ENCODE peak calls at places on chromosome 10, in nine cellular contexts. N, F, I, Q, J, Z, R, T and M are unnamed samples.

GRCh38 chr10:79079074-79079397 is 10.3 kb downstream of the ZMIZ1 start:
- DNase-seq in N (no peak), F (no peak), I (no peak), Q (no peak), J (no peak), Z (no peak), R (no peak), T (no peak), M (no peak)

GRCh38 chr10:23172429-23172828 is 19.7 kb upstream of the PTF1A start:
- DNase-seq in N (no peak), F (no peak), I (no peak), Q (no peak), J (no peak), Z (no peak), R (peak), T (no peak), M (no peak)

GRCh38 chr10:789831-790701 is 100.6 kb upstream of the DIP2C start:
- DNase-seq in N (no peak), F (no peak), I (peak), Q (no peak), J (peak), Z (peak), R (no peak), T (no peak), M (peak)

GRCh38 chr10:58642283-58642682 is 129.6 kb downstream of the BICC1 start:
- DNase-seq in N (no peak), F (no peak), I (no peak), Q (no peak), J (no peak), Z (no peak), R (no peak), T (peak), M (no peak)

GRCh38 chr10:72011976-72012512 is 47.8 kb downstream of the CHST3 start:
- DNase-seq in N (no peak), F (no peak), I (no peak), Q (no peak), J (no peak), Z (no peak), R (no peak), T (no peak), M (no peak)

GRCh38 chr10:14573666-14574261 is 200.9 kb downstream of the FAM107B start:
- DNase-seq in N (no peak), F (no peak), I (no peak), Q (no peak), J (no peak), Z (no peak), R (no peak), T (peak), M (no peak)

GRCh38 chr10:75530337-75530736 is 98.9 kb downstream of the LRMDA start:
- DNase-seq in N (no peak), F (no peak), I (no peak), Q (no peak), J (no peak), Z (no peak), R (no peak), T (peak), M (no peak)

GRCh38 chr10:103849880-103850571 is 5.3 kb downstream of the SH3PXD2A start:
- DNase-seq in N (no peak), F (peak), I (peak), Q (no peak), J (peak), Z (no peak), R (no peak), T (peak), M (no peak)

GRCh38 chr10:43710772-43711471 is 62.2 kb upstream of the ZNF32 start:
- DNase-seq in N (no peak), F (no peak), I (no peak), Q (no peak), J (no peak), Z (no peak), R (no peak), T (no peak), M (peak)

GRCh38 chr10:55989188-55989587 is 371.9 kb downstream of the ZWINT start:
- DNase-seq in N (no peak), F (no peak), I (no peak), Q (no peak), J (no peak), Z (no peak), R (no peak), T (no peak), M (no peak)

GRCh38 chr10:14102056-14102455 is 228.7 kb downstream of the FRMD4A start:
- DNase-seq in N (no peak), F (no peak), I (no peak), Q (no peak), J (no peak), Z (peak), R (peak), T (peak), M (peak)

GRCh38 chr10:49649294-49649693 is 30.2 kb upstream of the C10orf53 start:
- DNase-seq in N (no peak), F (no peak), I (no peak), Q (peak), J (no peak), Z (peak), R (peak), T (no peak), M (no peak)

GRCh38 chr10:75544381-75544780 is 113.0 kb downstream of the LRMDA start:
- DNase-seq in N (no peak), F (no peak), I (no peak), Q (peak), J (no peak), Z (no peak), R (no peak), T (peak), M (no peak)

GRCh38 chr10:95873139-95873538 is 34.6 kb upstream of the CC2D2B start:
- DNase-seq in N (no peak), F (no peak), I (no peak), Q (no peak), J (no peak), Z (no peak), R (no peak), T (no peak), M (no peak)

GRCh38 chr10:46079831-46080585 is 33.9 kb upstream of the MSMB start:
- DNase-seq in N (no peak), F (no peak), I (no peak), Q (no peak), J (no peak), Z (no peak), R (no peak), T (no peak), M (peak)

GRCh38 chr10:71748671-71749191 is 24.6 kb downstream of the VSIR start:
- DNase-seq in N (peak), F (no peak), I (peak), Q (peak), J (peak), Z (no peak), R (no peak), T (no peak), M (no peak)

GRCh38 chr10:90167174-90168064 is 466.0 kb downstream of the KIF20B start:
- DNase-seq in N (no peak), F (peak), I (no peak), Q (peak), J (no peak), Z (no peak), R (no peak), T (peak), M (no peak)

GRCh38 chr10:45380903-45381610 is 7.0 kb downstream of the ALOX5 start:
- DNase-seq in N (no peak), F (no peak), I (no peak), Q (no peak), J (peak), Z (no peak), R (no peak), T (no peak), M (no peak)

GRCh38 chr10:89440262-89440661 is 25.9 kb downstream of the IFIT5 start:
- DNase-seq in N (no peak), F (no peak), I (no peak), Q (no peak), J (peak), Z (no peak), R (no peak), T (peak), M (no peak)

GRCh38 chr10:122068844-122069243 is 79.9 kb downstream of the TACC2 start:
- DNase-seq in N (no peak), F (no peak), I (no peak), Q (no peak), J (no peak), Z (no peak), R (no peak), T (no peak), M (no peak)

GRCh38 chr10:60575105-60575504 is 185.4 kb upstream of the ANK3 start:
- DNase-seq in N (no peak), F (no peak), I (no peak), Q (no peak), J (no peak), Z (no peak), R (no peak), T (no peak), M (no peak)

GRCh38 chr10:128210215-128211063 is 84.2 kb upstream of the MKI67 start:
- DNase-seq in N (peak), F (no peak), I (peak), Q (peak), J (peak), Z (peak), R (peak), T (peak), M (no peak)

GRCh38 chr10:109912335-109913282 is 10.7 kb downstream of the XPNPEP1 start:
- DNase-seq in N (no peak), F (no peak), I (no peak), Q (peak), J (no peak), Z (no peak), R (no peak), T (peak), M (no peak)

GRCh38 chr10:129038490-129039011 is 428.5 kb upstream of the MGMT start:
- DNase-seq in N (no peak), F (no peak), I (no peak), Q (no peak), J (no peak), Z (no peak), R (no peak), T (no peak), M (no peak)

GRCh38 chr10:21479553-21480315 is 45.7 kb downstream of the SKIDA1 start:
- DNase-seq in N (no peak), F (no peak), I (no peak), Q (no peak), J (no peak), Z (no peak), R (no peak), T (no peak), M (peak)

GRCh38 chr10:70477661-70478162 is 855 bp upstream of the PALD1 start:
- DNase-seq in N (peak), F (no peak), I (no peak), Q (peak), J (peak), Z (peak), R (peak), T (no peak), M (no peak)

DNA sequence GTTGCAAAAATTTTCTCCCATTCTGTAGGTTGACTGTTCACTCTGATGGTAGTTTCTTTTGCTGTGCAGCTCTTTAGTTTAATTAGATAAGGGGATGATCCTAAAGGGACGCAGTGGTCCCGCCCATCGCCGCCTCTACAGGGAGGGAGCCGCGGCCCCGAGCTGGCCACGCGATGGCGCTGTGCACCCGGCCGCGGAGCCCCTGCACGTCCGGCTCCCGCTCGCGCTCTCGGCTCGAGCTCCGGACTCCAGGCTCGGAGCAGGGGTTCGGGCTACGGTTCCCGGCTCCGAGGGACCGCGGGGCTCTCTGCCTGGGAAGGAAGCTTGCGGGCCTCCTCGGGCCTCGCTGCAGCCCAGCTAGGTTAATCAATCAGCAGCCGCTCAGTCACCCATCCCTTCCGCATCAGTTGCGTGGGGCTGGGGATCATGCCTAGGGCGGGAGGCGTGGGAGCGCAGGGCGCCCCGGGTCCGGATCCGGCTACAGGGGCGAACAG is 97.8 kb downstream of the WDR11 start:
- DNase-seq in N (peak), F (no peak), I (peak), Q (peak), J (peak), Z (peak), R (peak), T (peak), M (no peak)
- H3K4me3 ChIP-seq in N (peak), F (peak), I (peak), Q (no peak), J (peak), Z (peak), R (peak), T (peak), M (peak)

GRCh38 chr10:126931548-126931947 is 26.3 kb downstream of the DOCK1 start:
- DNase-seq in N (no peak), F (no peak), I (no peak), Q (no peak), J (no peak), Z (no peak), R (no peak), T (no peak), M (no peak)
- H3K4me3 ChIP-seq in N (no peak), F (no peak), I (peak), Q (no peak), J (peak), Z (no peak), R (no peak), T (no peak), M (no peak)

GRCh38 chr10:132766291-132766690 is 19.7 kb downstream of the NKX6-2 start:
- DNase-seq in N (no peak), F (no peak), I (no peak), Q (no peak), J (no peak), Z (no peak), R (no peak), T (no peak), M (no peak)
- H3K4me3 ChIP-seq in N (no peak), F (no peak), I (no peak), Q (no peak), J (no peak), Z (no peak), R (no peak), T (no peak), M (no peak)

GRCh38 chr10:93917814-93918213 is 24.0 kb downstream of the SLC35G1 start:
- DNase-seq in N (no peak), F (no peak), I (no peak), Q (no peak), J (no peak), Z (no peak), R (no peak), T (no peak), M (no peak)
- H3K4me3 ChIP-seq in N (no peak), F (no peak), I (no peak), Q (no peak), J (no peak), Z (no peak), R (no peak), T (no peak), M (no peak)

DNA sequence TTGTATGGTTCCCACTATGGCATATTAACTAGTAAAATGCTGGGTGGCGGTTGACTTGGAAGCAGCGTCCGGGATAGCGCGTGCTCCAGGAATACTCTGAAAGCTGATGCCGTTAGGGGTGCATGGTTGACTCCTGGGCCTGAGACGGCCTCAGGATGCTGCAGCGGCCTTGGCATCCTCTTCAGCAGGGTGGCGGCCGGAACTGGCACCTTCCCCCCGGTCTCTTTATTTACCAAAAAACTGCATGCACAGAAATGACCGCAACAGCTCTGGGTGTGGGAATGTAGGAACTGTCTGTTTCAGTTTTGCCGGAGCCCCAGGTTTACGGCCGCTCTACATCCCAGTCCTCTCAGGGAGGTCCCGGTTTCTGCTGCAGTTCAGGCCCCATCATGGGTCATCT is 28.8 kb downstream of the PFKP start:
- DNase-seq in N (no peak), F (no peak), I (peak), Q (no peak), J (no peak), Z (no peak), R (no peak), T (peak), M (no peak)
- H3K4me3 ChIP-seq in N (no peak), F (no peak), I (peak), Q (no peak), J (no peak), Z (no peak), R (no peak), T (peak), M (no peak)

GRCh38 chr10:3911713-3912442 is 126.9 kb upstream of the KLF6 start:
- DNase-seq in N (no peak), F (no peak), I (no peak), Q (no peak), J (no peak), Z (no peak), R (no peak), T (no peak), M (no peak)
- H3K4me3 ChIP-seq in N (no peak), F (no peak), I (no peak), Q (no peak), J (peak), Z (no peak), R (no peak), T (no peak), M (no peak)